ENCODE peak calls at places on chromosomes 7 and 10, in five cellular contexts. E, T, I, D and X are unnamed samples.

GRCh38 chr7:131501422-131501821 is 55.0 kb downstream of the PODXL start:
- DNase-seq in I (no peak), D (no peak), E (no peak), T (peak; percentile 78), X (peak; percentile 43)

GRCh38 chr10:43199088-43199683 is 60.9 kb downstream of the CSGALNACT2 start:
- DNase-seq in T (no peak), I (no peak), E (no peak), D (no peak), X (no peak)

GRCh38 chr7:134514663-134515062 is 12.7 kb upstream of the AKR1B10 start:
- DNase-seq in E (peak; percentile 83), T (peak; percentile 75), D (peak; percentile 93), I (peak; percentile 81), X (peak; percentile 65)

GRCh38 chr7:29255199-29255838 is 60.7 kb downstream of the CHN2 start:
- DNase-seq in E (no peak), D (peak; percentile 57), I (no peak), T (no peak), X (no peak)

GRCh38 chr7:25083201-25083600 is 41.9 kb downstream of the CYCS start:
- DNase-seq in E (no peak), I (no peak), T (peak; percentile 57), D (peak; percentile 50), X (no peak)

GRCh38 chr10:124308811-124309210 is 109.9 kb downstream of the OAT start:
- DNase-seq in E (no peak), D (no peak), T (no peak), I (no peak), X (no peak)

GRCh38 chr7:43629857-43630256 is 46.9 kb downstream of the STK17A start:
- DNase-seq in I (no peak), E (no peak), T (no peak), D (no peak), X (no peak)

GRCh38 chr10:18618995-18619394 is 32.4 kb downstream of the NSUN6 start:
- DNase-seq in T (no peak), I (no peak), D (no peak), E (no peak), X (peak; percentile 68)

GRCh38 chr10:77463967-77464745 is 173.5 kb downstream of the KCNMA1 start:
- DNase-seq in T (peak; percentile 38), E (no peak), I (no peak), D (peak; percentile 65), X (peak; percentile 40)

GRCh38 chr7:26924149-26924767 is 59.9 kb upstream of the SKAP2 start:
- DNase-seq in D (no peak), E (no peak), T (no peak), I (no peak), X (no peak)
- H3K27ac ChIP-seq in D (no peak overlapping the region), E (no peak overlapping the region), T (no peak overlapping the region), I (no peak overlapping the region), X (no peak overlapping the region)

GRCh38 chr7:20444041-20444440 is 113.3 kb downstream of the ITGB8 start:
- DNase-seq in I (no peak), E (no peak), T (no peak), D (no peak), X (no peak)
- H3K9ac ChIP-seq in I (no peak overlapping the region), E (no peak overlapping the region), T (no peak overlapping the region), D (no peak overlapping the region), X (no peak overlapping the region)

DNA sequence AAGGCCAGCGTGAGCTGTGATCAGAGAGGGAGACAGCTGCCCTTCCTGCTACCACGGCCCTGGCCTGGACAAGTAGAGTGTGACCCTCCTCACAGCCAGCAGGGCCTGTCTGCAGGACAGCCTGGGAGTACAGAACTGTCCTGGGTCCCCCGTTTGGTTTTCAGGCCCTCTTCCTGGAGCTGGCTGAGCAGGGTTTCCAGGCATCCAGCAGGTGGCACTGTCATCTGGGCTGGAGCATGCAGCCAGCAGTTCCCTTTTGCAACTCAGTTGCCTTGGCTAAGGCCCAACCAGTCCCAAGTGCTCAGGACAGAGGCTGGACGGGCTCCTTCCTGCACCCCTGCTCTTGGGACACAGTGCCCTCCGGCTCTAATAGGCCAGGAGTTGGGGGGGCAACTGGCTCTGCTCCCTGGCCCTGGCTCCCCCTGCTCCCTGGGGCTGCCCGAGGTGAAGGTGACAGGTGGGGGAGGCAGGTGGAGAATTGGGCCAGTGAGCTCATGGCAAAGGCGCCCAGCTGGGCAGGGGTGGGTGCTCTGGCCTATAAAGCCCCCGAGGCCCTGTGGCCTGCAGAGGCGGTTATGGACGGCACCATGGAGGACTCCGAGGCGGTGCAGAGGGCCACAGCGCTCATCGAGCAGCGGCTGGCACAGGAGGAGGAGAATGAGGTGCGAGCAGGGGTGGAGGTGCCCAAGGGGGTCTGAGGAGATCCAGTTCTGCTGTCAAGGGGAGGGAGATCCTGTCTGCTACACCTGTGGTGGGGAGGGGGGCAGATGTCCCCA is at the start of gene ANKRD2:
- DNase-seq in E (peak; percentile 59), D (peak; percentile 70), I (peak; percentile 91), T (peak; percentile 67), X (peak; percentile 80)
- H3K4me1 ChIP-seq in E (peaks cover 53% of the 10 kb centered on the region), D (peaks cover 41% of the 10 kb centered on the region), I (no peaks in the 10 kb centered on the region), T (peaks cover 53% of the 10 kb centered on the region), X (peaks cover 3% of the 10 kb centered on the region)

DNA sequence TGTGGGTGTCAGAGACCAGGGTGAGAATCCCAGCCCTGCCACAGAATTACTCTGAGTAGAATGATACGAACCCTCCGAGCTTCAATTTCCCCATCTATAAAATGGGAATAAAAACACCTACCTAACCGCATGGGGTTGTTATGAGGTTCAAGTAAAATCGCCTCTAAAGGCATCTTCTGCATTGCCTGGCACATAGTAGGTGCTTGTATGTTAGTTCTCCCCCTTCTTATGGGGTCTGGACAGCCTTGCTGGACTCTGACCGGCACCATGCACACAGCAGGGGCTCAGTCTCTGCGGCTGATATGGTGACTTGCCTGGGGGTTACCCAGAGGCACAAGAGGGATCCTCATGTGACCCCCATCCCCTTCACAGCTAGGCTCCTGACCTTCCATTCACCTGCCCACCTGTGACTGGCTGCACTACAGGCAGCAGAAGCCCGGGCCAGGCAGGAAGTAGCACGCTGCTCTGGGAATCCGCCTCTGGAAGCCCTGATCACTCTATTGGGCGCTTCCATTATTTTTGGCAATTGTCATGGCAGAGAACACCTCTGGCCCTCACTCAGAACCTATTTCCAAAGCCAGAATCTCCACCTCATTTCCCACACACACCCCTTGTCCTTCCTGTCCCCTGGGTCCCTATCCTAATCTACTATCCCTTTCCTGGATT is 6.0 kb downstream of the SH3PXD2A start:
- DNase-seq in D (no peak), I (no peak), T (no peak), E (no peak), X (no peak)
- H3K27ac ChIP-seq in D (peak overlapping the region; percentile 98), I (no peak overlapping the region), T (peak overlapping the region; percentile 78), E (no peak overlapping the region), X (peak overlapping the region; percentile 87)

DNA sequence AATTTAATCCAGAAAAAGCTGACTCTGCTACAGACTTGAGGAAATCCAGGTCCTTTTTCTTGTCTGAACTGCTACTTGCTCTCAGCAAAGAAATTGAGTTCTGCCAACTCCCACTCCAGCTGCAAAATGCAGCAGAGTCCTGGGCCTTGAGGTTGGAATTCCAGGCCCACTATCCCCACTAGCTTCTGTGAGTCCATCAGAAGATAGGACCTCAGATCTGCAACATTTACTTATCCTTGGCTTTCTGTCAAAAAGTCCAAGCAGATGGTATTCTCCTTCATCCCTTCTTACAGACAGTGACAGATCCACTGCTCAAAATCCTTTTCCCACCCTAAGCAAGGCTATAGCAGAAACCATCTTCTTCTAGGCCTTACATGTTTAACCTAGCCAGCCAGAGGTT is 219.1 kb downstream of the ARHGAP12 start:
- DNase-seq in D (no peak), T (no peak), E (no peak), I (no peak), X (no peak)
- H3K9ac ChIP-seq in D (no peak overlapping the region), T (no peak overlapping the region), E (no peak overlapping the region), I (no peak overlapping the region), X (no peak overlapping the region)

GRCh38 chr10:79089579-79090110 is 20.9 kb downstream of the ZMIZ1 start:
- DNase-seq in I (no peak), T (no peak), D (no peak), E (no peak), X (no peak)
- H3K4me1 ChIP-seq in I (peaks cover 14% of the 10 kb centered on the region), T (peaks cover 41% of the 10 kb centered on the region), D (peaks cover 13% of the 10 kb centered on the region), E (peaks cover 6% of the 10 kb centered on the region), X (peaks cover 15% of the 10 kb centered on the region)

GRCh38 chr10:133087679-133088523 is at the start of gene ADGRA1:
- DNase-seq in D (no peak), E (no peak), I (peak; percentile 32), T (no peak), X (no peak)
- H3K27ac ChIP-seq in D (no peak within 1 kb of the TSS), E (no peak within 1 kb of the TSS), I (no peak within 1 kb of the TSS), T (no peak within 1 kb of the TSS), X (no peak within 1 kb of the TSS)